ENCODE peak calls at places on chromosomes 11 and 22, in seven cellular contexts. L is tibial artery, V is esophagus squamous epithelium, Q is colonic mucosa, B is psoas muscle, N is neural progenitor cell, Z is tibial nerve. X is an unnamed sample.

GRCh38 chr11:113674397-113674685 is 31.8 kb downstream of the TMPRSS5 start:
- DNase-seq in L (no peak), V (no peak), Q (no peak), B (no peak), N (no peak), Z (no peak), X (no peak)

GRCh38 chr11:118277312-118277711 is 13.2 kb upstream of the MPZL2 start:
- DNase-seq in L (no peak), V (no peak), Q (no peak), B (no peak), N (no peak), Z (no peak), X (peak; percentile 33)

GRCh38 chr11:129973809-129974208 is 28.8 kb downstream of the PRDM10 start:
- DNase-seq in L (no peak), V (no peak), Q (no peak), B (no peak), N (peak; percentile 20), Z (no peak), X (no peak)

GRCh38 chr22:19448076-19448607 is 631 bp upstream of the C22orf39 start:
- DNase-seq in L (no peak), V (no peak), Q (peak; percentile 52), B (no peak), N (peak; percentile 60), Z (no peak), X (peak; percentile 48)

GRCh38 chr11:70066628-70067027 is 11.5 kb upstream of the ANO1 start:
- DNase-seq in L (no peak), V (no peak), Q (peak; percentile 10), B (no peak), N (no peak), Z (no peak), X (no peak)

GRCh38 chr11:17649696-17650600 is 69.4 kb upstream of the MYOD1 start:
- DNase-seq in L (no peak), V (no peak), Q (no peak), B (no peak), N (no peak), Z (no peak), X (peak; percentile 9)

GRCh38 chr11:93484716-93485115 is 58.5 kb downstream of the SMCO4 start:
- DNase-seq in L (no peak), V (no peak), Q (no peak), B (no peak), N (no peak), Z (no peak), X (no peak)

GRCh38 chr11:57800444-57801184 is 39.0 kb downstream of the CTNND1 start:
- DNase-seq in L (no peak), V (no peak), Q (peak; percentile 48), B (no peak), N (peak; percentile 83), Z (peak; percentile 49), X (peak; percentile 42)

GRCh38 chr22:42379961-42380537 is 52.2 kb downstream of the NFAM1 start:
- DNase-seq in L (no peak), V (no peak), Q (no peak), B (no peak), N (no peak), Z (no peak), X (no peak)

DNA sequence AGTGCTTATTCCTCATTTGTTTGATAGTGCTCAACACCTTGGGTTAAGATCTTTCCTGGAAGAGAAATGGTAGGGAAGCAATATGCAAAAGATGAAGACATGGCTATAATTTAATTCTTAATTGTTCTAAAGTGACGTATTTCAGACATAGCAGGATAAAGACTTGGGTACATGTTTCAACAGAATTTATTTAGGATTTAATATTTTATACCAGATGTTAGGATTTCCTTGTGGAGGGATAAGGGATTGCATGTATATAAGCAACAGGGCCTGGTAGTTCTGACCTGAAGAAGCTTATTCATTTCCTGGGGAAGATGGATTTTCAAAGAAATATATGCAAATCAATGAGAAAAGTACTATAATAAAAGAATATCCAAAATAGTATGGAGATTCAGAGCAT is 163.8 kb downstream of the FAT3 start:
- DNase-seq in L (no peak), V (no peak), Q (no peak), B (no peak), N (no peak), Z (no peak), X (no peak)
- TF ChIP-seq CTCF in L (no peak), V (no peak), Q (no peak), B (no peak), N (peak; percentile 33), Z (no peak), X (peak; percentile 31)

DNA sequence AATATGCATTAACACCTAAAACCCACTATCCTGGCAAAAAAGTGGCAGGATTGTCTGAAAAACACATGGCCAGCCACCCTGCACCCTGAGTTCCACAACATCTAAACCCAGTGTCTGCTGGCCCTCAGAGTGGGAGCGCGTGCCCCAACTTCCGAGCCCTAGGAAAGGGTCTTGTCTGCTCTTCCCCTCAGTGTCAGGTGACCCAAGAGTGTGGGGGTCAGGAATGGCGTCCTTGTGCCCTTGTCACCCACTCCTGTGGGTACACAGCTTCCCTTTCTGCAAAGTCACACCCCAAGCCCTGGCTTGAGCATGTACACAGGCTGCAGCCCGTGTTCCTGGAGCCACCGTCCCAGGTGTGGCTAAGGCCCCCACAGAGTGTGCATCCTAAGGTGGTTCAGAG is 67.6 kb downstream of the CDKN1C start:
- DNase-seq in L (no peak), V (no peak), Q (no peak), B (no peak), N (no peak), Z (no peak), X (no peak)
- H3K27ac ChIP-seq in L (no peak overlapping the region), V (no peak overlapping the region), Q (no peak overlapping the region), B (no peak overlapping the region), N (no peak overlapping the region), Z (no peak overlapping the region), X (no peak overlapping the region)

DNA sequence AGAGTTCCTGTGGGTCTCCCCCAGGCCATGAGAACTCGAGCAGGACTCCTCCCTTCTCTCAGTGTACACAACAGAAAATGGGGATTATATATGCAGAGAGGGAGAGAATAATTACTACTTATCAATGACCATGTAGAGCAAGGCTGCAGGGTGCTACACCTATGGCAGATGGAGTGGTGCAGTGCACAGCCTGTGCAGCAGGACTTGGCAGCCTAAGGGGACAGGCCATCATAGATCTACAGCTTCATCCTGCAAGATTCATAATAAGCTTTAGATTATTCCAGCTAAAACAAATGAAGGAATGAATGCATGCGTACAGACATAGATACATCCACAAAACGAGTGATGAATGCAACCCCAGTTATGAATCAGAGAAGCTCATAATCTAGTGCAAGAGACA is 8.4 kb upstream of the TP53I11 start:
- DNase-seq in L (no peak), V (no peak), Q (no peak), B (no peak), N (no peak), Z (no peak), X (no peak)
- H3K4me1 ChIP-seq in L (no peaks in the 10 kb centered on the region), V (peaks cover 10% of the 10 kb centered on the region), Q (peaks cover 11% of the 10 kb centered on the region), B (no peaks in the 10 kb centered on the region), N (peaks cover 70% of the 10 kb centered on the region), Z (peaks cover 9% of the 10 kb centered on the region), X (peaks cover 18% of the 10 kb centered on the region)

DNA sequence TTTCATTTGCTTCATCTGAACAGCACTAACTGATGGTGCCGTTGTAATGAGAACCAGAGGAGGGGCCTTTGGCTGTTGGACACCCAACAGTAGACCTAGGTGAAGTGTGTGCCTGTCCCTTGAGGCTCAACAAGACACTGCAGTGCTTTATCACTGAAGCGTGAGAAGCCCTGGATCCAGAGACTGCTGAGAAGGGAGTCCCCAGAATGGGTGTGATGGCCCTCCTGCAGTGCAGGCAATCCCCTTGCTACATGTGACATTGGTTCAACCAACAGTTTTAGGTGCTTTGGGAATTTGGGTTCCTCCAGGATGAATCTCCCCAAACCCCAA is 125.6 kb downstream of the BRD1 start:
- DNase-seq in L (no peak), V (no peak), Q (no peak), B (no peak), N (no peak), Z (no peak), X (no peak)
- TF ChIP-seq CTCF in L (no peak), V (no peak), Q (peak; percentile 4), B (no peak), N (no peak), Z (no peak), X (no peak)

GRCh38 chr11:10114593-10115404 is 179.2 kb downstream of the SBF2 start:
- DNase-seq in L (no peak), V (no peak), Q (no peak), B (no peak), N (no peak), Z (no peak), X (no peak)

GRCh38 chr11:10113852-10114251 is 180.2 kb downstream of the SBF2 start:
- DNase-seq in L (no peak), V (no peak), Q (no peak), B (no peak), N (no peak), Z (no peak), X (no peak)

GRCh38 chr11:10107522-10107921 is 186.5 kb downstream of the SBF2 start:
- DNase-seq in L (no peak), V (no peak), Q (no peak), B (no peak), N (no peak), Z (no peak), X (no peak)

GRCh38 chr11:10108901-10109665 is 184.9 kb downstream of the SBF2 start:
- DNase-seq in L (peak; percentile 56), V (no peak), Q (no peak), B (no peak), N (no peak), Z (no peak), X (peak; percentile 5)

GRCh38 chr11:10109836-10110235 is 184.2 kb downstream of the SBF2 start:
- DNase-seq in L (no peak), V (no peak), Q (no peak), B (no peak), N (no peak), Z (no peak), X (peak; percentile 59)
- H3K27ac ChIP-seq in L (peak overlapping the region; percentile 37), V (peak overlapping the region; percentile 46), Q (no peak overlapping the region), B (peak overlapping the region; percentile 50), N (no peak overlapping the region), Z (no peak overlapping the region), X (no peak overlapping the region)

GRCh38 chr22:20931126-20931654 is 14.0 kb downstream of the CRKL start:
- DNase-seq in L (no peak), V (no peak), Q (no peak), B (no peak), N (no peak), Z (no peak), X (no peak)

GRCh38 chr22:20930004-20930403 is 12.8 kb downstream of the CRKL start:
- DNase-seq in L (no peak), V (no peak), Q (no peak), B (no peak), N (no peak), Z (no peak), X (no peak)

GRCh38 chr22:20926243-20926642 is 9.0 kb downstream of the CRKL start:
- DNase-seq in L (no peak), V (no peak), Q (no peak), B (no peak), N (no peak), Z (no peak), X (no peak)

GRCh38 chr22:20928573-20928967 is 11.4 kb downstream of the CRKL start:
- DNase-seq in L (no peak), V (no peak), Q (no peak), B (no peak), N (no peak), Z (no peak), X (no peak)

GRCh38 chr22:20927940-20928572 is 10.8 kb downstream of the CRKL start:
- DNase-seq in L (no peak), V (no peak), Q (no peak), B (no peak), N (no peak), Z (no peak), X (no peak)
- H3K4me1 ChIP-seq in L (peaks cover 38% of the 10 kb centered on the region), V (no peaks in the 10 kb centered on the region), Q (no peaks in the 10 kb centered on the region), B (peaks cover 11% of the 10 kb centered on the region), N (peaks cover 21% of the 10 kb centered on the region), Z (peaks cover 10% of the 10 kb centered on the region), X (no peaks in the 10 kb centered on the region)